ENCODE peak calls at places on chromosomes 3 and 15, in six cellular contexts. J, V, F, X, D and S are unnamed samples.
A peak's percentile ranks its signal among the peaks of the same experiment; 100 is the strongest.

GRCh38 chr3:157824281-157824680 is 281.9 kb downstream of the SHOX2 start:
- DNase-seq in V (no peak), F (no peak), J (no peak), X (no peak), D (no peak), S (no peak)

GRCh38 chr3:185976977-185977678 is 39.3 kb upstream of the TRA2B start:
- DNase-seq in D (peak; percentile 46), X (peak; percentile 81), J (peak; percentile 74), F (peak; percentile 72), V (peak; percentile 17), S (peak; percentile 81)

GRCh38 chr3:186680869-186681268 is 15.1 kb downstream of the HRG start:
- DNase-seq in X (no peak), J (no peak), F (no peak), V (no peak), D (no peak), S (no peak)

GRCh38 chr3:13479332-13479581 is 849 bp upstream of the HDAC11 start:
- DNase-seq in F (peak; percentile 70), D (peak; percentile 55), X (no peak), J (peak; percentile 45), V (peak; percentile 90), S (no peak)

GRCh38 chr3:16369247-16369646 is 104.2 kb downstream of the OXNAD1 start:
- DNase-seq in X (no peak), D (no peak), F (no peak), J (no peak), V (no peak), S (no peak)

GRCh38 chr3:113498221-113499005 is 16.5 kb downstream of the SPICE1 start:
- DNase-seq in V (no peak), X (no peak), J (no peak), D (no peak), F (no peak), S (no peak)

GRCh38 chr3:42057561-42058211 is 33.5 kb upstream of the TRAK1 start:
- DNase-seq in D (no peak), F (no peak), J (no peak), V (no peak), X (no peak), S (peak; percentile 38)

GRCh38 chr15:44794072-44794471 is 57.7 kb downstream of the TRIM69 start:
- DNase-seq in J (no peak), X (no peak), V (no peak), D (no peak), F (no peak), S (no peak)

GRCh38 chr3:84440306-84440705 is 518.5 kb upstream of the CADM2 start:
- DNase-seq in D (no peak), V (no peak), X (no peak), F (no peak), J (no peak), S (no peak)

GRCh38 chr3:52120576-52121458 is 33.4 kb downstream of the POC1A start:
- DNase-seq in F (no peak), V (no peak), X (no peak), D (no peak), J (no peak), S (no peak)

GRCh38 chr3:153165211-153165815 is 3.3 kb downstream of the RAP2B start:
- DNase-seq in J (no peak), F (no peak), X (no peak), D (no peak), V (no peak), S (no peak)

GRCh38 chr15:78752492-78753358 is 58.5 kb downstream of the ADAMTS7 start:
- DNase-seq in J (no peak), V (peak; percentile 39), X (peak; percentile 27), D (no peak), F (peak; percentile 28), S (no peak)

GRCh38 chr3:89314454-89314853 is 207.0 kb downstream of the EPHA3 start:
- DNase-seq in V (no peak), X (no peak), J (no peak), F (no peak), D (peak; percentile 14), S (no peak)

GRCh38 chr3:56303508-56303907 is 164.8 kb downstream of the ERC2 start:
- DNase-seq in F (no peak), J (peak; percentile 16), V (no peak), X (no peak), D (peak; percentile 32), S (no peak)

GRCh38 chr15:89192771-89193170 is 28.6 kb downstream of the RLBP1 start:
- DNase-seq in V (no peak), F (no peak), J (no peak), D (no peak), X (peak; percentile 13), S (no peak)

GRCh38 chr15:34588046-34588674 is 4.7 kb upstream of the GOLGA8B start:
- DNase-seq in V (no peak), F (peak; percentile 63), D (peak; percentile 80), X (no peak), J (peak; percentile 75), S (peak; percentile 64)

GRCh38 chr15:72306211-72306785 is 13.7 kb downstream of the CELF6 start:
- DNase-seq in J (peak; percentile 45), X (no peak), D (no peak), F (no peak), V (no peak), S (no peak)

GRCh38 chr3:194995334-194995733 is 275.6 kb downstream of the XXYLT1 start:
- DNase-seq in D (peak; percentile 72), J (no peak), V (no peak), X (no peak), F (no peak), S (no peak)

GRCh38 chr15:56496635-56497034 is 31.7 kb upstream of the MNS1 start:
- DNase-seq in F (no peak), V (no peak), X (no peak), D (peak; percentile 60), J (peak; percentile 46), S (no peak)

GRCh38 chr3:73727117-73727802 is 102.5 kb upstream of the PDZRN3 start:
- DNase-seq in V (no peak), X (no peak), J (no peak), F (no peak), D (no peak), S (no peak)

GRCh38 chr3:101070260-101071121 is 77.3 kb upstream of the ABI3BP start:
- DNase-seq in F (peak; percentile 43), D (peak; percentile 31), X (no peak), J (peak; percentile 36), V (peak; percentile 75), S (peak; percentile 84)

GRCh38 chr3:184636774-184637316 is 75.0 kb downstream of the MAGEF1 start:
- DNase-seq in V (no peak), F (no peak), J (no peak), D (no peak), X (no peak), S (no peak)

GRCh38 chr3:125624341-125624740 is 29.0 kb upstream of the OSBPL11 start:
- DNase-seq in V (no peak), F (no peak), X (no peak), D (no peak), J (no peak), S (no peak)

GRCh38 chr3:125618208-125618607 is 22.9 kb upstream of the OSBPL11 start:
- DNase-seq in D (no peak), X (no peak), J (no peak), V (no peak), F (no peak), S (no peak)

GRCh38 chr3:125628212-125628611 is 32.9 kb upstream of the OSBPL11 start:
- DNase-seq in X (no peak), V (no peak), F (no peak), J (no peak), D (no peak), S (no peak)

GRCh38 chr3:125618851-125619250 is 23.6 kb upstream of the OSBPL11 start:
- DNase-seq in X (no peak), V (no peak), J (no peak), F (no peak), D (no peak), S (no peak)

DNA sequence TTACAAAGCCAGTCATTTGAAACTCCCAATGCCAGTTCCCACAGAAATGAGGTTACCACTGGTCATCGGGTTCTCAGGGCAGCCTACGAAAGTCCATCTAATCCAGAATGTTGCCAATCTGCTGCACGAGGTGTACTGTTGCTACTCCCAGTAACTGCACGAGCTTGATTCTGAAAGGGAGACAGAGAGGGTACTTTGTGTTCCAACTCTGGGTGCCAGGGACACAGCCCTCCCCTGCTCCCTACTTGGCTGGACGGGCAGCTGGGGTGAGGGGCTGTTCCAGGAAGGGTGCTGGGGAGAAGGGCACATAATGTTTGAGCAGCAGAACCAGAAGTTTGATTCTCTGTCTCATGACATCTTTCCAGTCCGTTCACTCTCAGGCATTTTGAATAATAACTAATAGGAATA is 27.1 kb upstream of the OSBPL11 start:
- DNase-seq in X (no peak), J (no peak), V (no peak), D (no peak), F (no peak), S (no peak)
- TF ChIP-seq EP300 in X (no peak), J (no peak), V (peak; percentile 90), D (no peak), F (no peak), S (peak; percentile 97)

GRCh38 chr15:99125061-99125990 is 20.4 kb downstream of the SYNM start:
- DNase-seq in X (peak; percentile 56), J (no peak), V (no peak), D (no peak), F (peak; percentile 31), S (no peak)
- TF ChIP-seq EP300 in X (no peak), J (no peak), V (no peak), D (no peak), F (no peak), S (no peak)

DNA sequence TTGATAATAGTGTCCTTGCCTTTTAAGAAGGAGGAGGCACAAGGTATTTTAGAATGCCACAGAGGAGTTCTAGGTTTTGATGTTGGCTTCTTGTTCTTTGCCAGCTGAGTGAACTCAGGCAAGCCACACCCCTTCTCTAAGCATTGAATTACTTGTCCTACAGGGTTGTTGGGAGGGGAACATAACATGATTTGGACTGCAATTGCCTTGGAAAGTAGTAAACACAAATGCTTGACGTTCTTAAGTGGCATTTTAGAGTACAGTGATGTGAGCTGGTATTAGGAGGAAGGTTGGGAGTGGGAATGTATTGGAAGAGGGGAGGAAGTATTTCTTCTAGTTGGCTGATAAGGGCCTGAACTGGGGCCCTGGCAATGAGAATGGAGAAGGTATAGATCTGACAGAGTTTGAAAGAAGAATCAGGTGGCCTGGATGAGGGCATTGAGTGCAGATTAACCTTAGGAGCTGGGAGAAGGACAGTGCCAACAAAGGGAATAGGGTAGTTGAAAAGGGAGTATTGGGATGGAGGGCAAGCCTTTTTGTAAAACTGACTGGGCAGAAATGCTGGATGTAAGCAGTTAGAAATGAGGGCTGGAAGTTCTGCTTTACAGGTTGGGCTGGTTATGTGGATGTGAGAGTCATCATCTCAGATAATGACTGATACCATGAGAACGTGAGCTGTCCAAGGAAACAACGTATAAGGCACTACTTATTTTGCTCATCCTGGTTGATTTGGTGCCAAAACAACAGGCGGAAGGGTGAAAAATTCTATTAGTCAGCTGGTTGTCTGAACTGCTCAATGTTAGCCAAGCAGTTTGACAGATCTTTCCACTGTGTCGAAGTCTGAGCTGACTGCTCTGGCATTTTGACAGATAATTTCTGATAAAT is 16.7 kb downstream of the KAT2B start:
- DNase-seq in D (no peak), X (no peak), F (no peak), J (no peak), V (no peak), S (no peak)
- TF ChIP-seq EP300 in D (no peak), X (no peak), F (no peak), J (no peak), V (no peak), S (no peak)

DNA sequence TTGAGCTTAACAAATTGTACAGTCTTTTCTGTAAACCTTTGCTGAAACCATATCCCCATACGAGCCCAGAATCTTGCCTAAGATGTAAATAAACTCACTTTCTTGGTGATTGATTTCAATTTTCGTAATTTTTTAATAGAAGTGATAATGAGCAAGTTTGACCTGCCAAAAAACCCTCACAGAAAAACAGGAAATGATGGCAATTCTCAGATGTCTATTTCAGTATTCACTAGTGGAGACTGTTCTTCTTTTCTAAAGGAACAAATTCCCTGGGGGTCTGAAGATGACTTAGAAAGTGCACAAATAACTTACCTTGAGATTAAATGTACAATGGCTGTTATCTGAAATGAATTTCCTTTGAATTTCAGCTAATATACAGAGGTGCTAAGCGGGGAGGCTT is 116.5 kb upstream of the CMC1 start:
- DNase-seq in D (no peak), V (no peak), J (no peak), X (no peak), F (no peak), S (no peak)
- TF ChIP-seq EP300 in D (no peak), V (no peak), J (no peak), X (no peak), F (no peak), S (no peak)